ENCODE peak calls at places on chromosomes 12 and 14, in eight cellular contexts. Q is stimulated activated CD8-positive, alpha-beta memory T cell treated with anti-CD3 and anti-CD28 coated beads, Interleukin-15, amount 100 ng/mL, for 24 hours; C is ELR; L is myocyte; A is naive thymus-derived CD8-positive, alpha-beta T cell; F is neural crest cell; V is ACHN; W is NCI-H2081 treated with DMSO at 0.1 percent for 48 hours. T is an unnamed sample.

GRCh38 chr14:74697543-74697942 is 15.3 kb downstream of the AREL1 start:
- DNase-seq in V (no peak), Q (no peak), A (no peak), L (peak; percentile 76), C (peak; percentile 86), W (no peak), F (no peak), T (no peak)

GRCh38 chr12:15979096-15980091 is 68.3 kb downstream of the DERA start:
- DNase-seq in A (no peak), Q (no peak), L (peak; percentile 75), V (peak; percentile 96), C (peak; percentile 77), W (no peak), F (no peak), T (peak; percentile 47)

GRCh38 chr12:94545937-94546771 is 86.5 kb upstream of the CEP83 start:
- DNase-seq in W (no peak), Q (no peak), L (peak; percentile 68), A (no peak), V (peak; percentile 87), C (peak; percentile 84), F (peak; percentile 39), T (no peak)

GRCh38 chr14:34912966-34913365 is 37.8 kb upstream of the BAZ1A start:
- DNase-seq in V (no peak), L (no peak), A (no peak), W (no peak), C (no peak), F (no peak), Q (no peak), T (no peak)

GRCh38 chr12:82931349-82932116 is 244.8 kb downstream of the TMTC2 start:
- DNase-seq in A (no peak), L (no peak), C (no peak), V (no peak), F (no peak), W (no peak), Q (no peak), T (no peak)

GRCh38 chr12:105291531-105291930 is 39.0 kb upstream of the C12orf75 start:
- DNase-seq in A (no peak), Q (no peak), W (no peak), C (no peak), L (peak; percentile 73), F (no peak), V (no peak), T (no peak)

GRCh38 chr12:54018608-54018984 is 9.6 kb upstream of the HOXC6 start:
- DNase-seq in C (no peak), L (peak; percentile 75), Q (no peak), W (no peak), V (peak; percentile 60), A (no peak), F (no peak), T (peak; percentile 53)

GRCh38 chr14:103563089-103563620 is 395 bp downstream of the COA8 start:
- DNase-seq in W (no peak), Q (no peak), F (no peak), A (no peak), C (peak; percentile 71), V (peak; percentile 43), L (no peak), T (peak; percentile 64)

GRCh38 chr14:49893309-49894213 is 679 bp downstream of the ARF6 start:
- DNase-seq in Q (peak; percentile 76), V (peak; percentile 35), F (no peak), A (peak; percentile 81), W (no peak), C (peak; percentile 53), L (peak; percentile 64), T (no peak)

GRCh38 chr12:129776977-129777667 is 126.7 kb downstream of the TMEM132D start:
- DNase-seq in W (no peak), F (no peak), Q (no peak), V (no peak), C (no peak), L (no peak), A (no peak), T (no peak)

GRCh38 chr14:97120204-97121120 is 323.3 kb downstream of the VRK1 start:
- DNase-seq in W (no peak), Q (peak; percentile 8), A (peak; percentile 75), V (peak; percentile 49), F (no peak), L (no peak), C (no peak), T (no peak)

GRCh38 chr14:86911506-86911905 is 1081.5 kb downstream of the GALC start:
- DNase-seq in C (no peak), A (no peak), L (peak; percentile 1), Q (no peak), V (no peak), F (no peak), W (no peak), T (no peak)

GRCh38 chr12:6925239-6925542 is 2.6 kb upstream of the ATN1 start:
- DNase-seq in F (no peak), L (no peak), A (no peak), W (no peak), Q (no peak), C (no peak), V (no peak), T (no peak)

GRCh38 chr12:105922670-105923102 is 216.1 kb downstream of the NUAK1 start:
- DNase-seq in V (peak; percentile 45), Q (no peak), W (no peak), C (peak; percentile 68), L (peak; percentile 94), F (no peak), A (no peak), T (peak; percentile 83)

GRCh38 chr12:53120685-53121525 is 17.6 kb downstream of the SOAT2 start:
- DNase-seq in Q (no peak), V (no peak), L (no peak), W (no peak), C (no peak), F (no peak), A (no peak), T (no peak)

GRCh38 chr12:67630373-67631088 is 18.0 kb upstream of the DYRK2 start:
- DNase-seq in A (peak; percentile 97), L (no peak), V (peak; percentile 22), C (peak; percentile 23), F (no peak), W (no peak), Q (peak; percentile 39), T (no peak)

GRCh38 chr12:39383064-39383552 is 59.8 kb downstream of the KIF21A start:
- DNase-seq in C (no peak), A (no peak), V (no peak), Q (no peak), W (no peak), L (no peak), F (no peak), T (no peak)

GRCh38 chr12:65125975-65126374 is 4.9 kb upstream of the WIF1 start:
- DNase-seq in V (no peak), Q (no peak), L (no peak), F (no peak), C (no peak), A (no peak), W (no peak), T (no peak)

GRCh38 chr12:11513288-11513687 is 117.9 kb upstream of the PRB2 start:
- DNase-seq in V (no peak), A (no peak), F (no peak), W (no peak), C (peak; percentile 37), L (peak; percentile 2), Q (no peak), T (no peak)

GRCh38 chr14:76755610-76756390 is 5.5 kb upstream of the VASH1 start:
- DNase-seq in F (no peak), Q (no peak), L (peak; percentile 77), V (no peak), C (no peak), A (no peak), W (no peak), T (no peak)

GRCh38 chr14:33986804-33987203 is 35.9 kb upstream of the EGLN3 start:
- DNase-seq in F (no peak), L (peak; percentile 83), V (peak; percentile 71), Q (no peak), A (no peak), W (no peak), C (peak; percentile 59), T (peak; percentile 84)

GRCh38 chr14:68688872-68689371 is 103.9 kb downstream of the ZFP36L1 start:
- DNase-seq in V (no peak), W (no peak), A (no peak), C (peak; percentile 29), Q (no peak), L (peak; percentile 45), F (peak; percentile 49), T (peak; percentile 48)

GRCh38 chr12:98574110-98574509 is 19.4 kb upstream of the SLC25A3 start:
- DNase-seq in A (no peak), Q (no peak), V (peak; percentile 65), C (peak; percentile 21), W (no peak), F (no peak), L (no peak), T (peak; percentile 68)

GRCh38 chr12:102917026-102917787 is at the start of gene PAH:
- DNase-seq in Q (no peak), F (no peak), L (no peak), W (no peak), C (no peak), A (peak; percentile 18), V (peak; percentile 24), T (peak; percentile 4)

GRCh38 chr14:65302571-65303184 is 109.9 kb upstream of the FUT8 start:
- DNase-seq in C (no peak), V (no peak), L (peak; percentile 46), Q (no peak), F (no peak), A (peak; percentile 23), W (peak; percentile 38), T (no peak)

GRCh38 chr12:108950991-108951739 is 69.7 kb downstream of the SVOP start:
- DNase-seq in L (peak; percentile 67), F (peak; percentile 50), C (peak; percentile 71), Q (peak; percentile 26), V (peak; percentile 78), W (no peak), A (peak; percentile 73), T (peak; percentile 71)

GRCh38 chr14:89444044-89444443 is 27.0 kb upstream of the FOXN3 start:
- DNase-seq in L (no peak), A (no peak), Q (no peak), F (no peak), V (no peak), C (no peak), W (no peak), T (peak; percentile 29)

GRCh38 chr14:96103560-96104460 is 64.6 kb downstream of the C14orf132 start:
- DNase-seq in L (no peak), C (no peak), A (no peak), V (no peak), W (no peak), F (no peak), Q (no peak), T (no peak)

GRCh38 chr12:100576311-100577036 is 3.0 kb downstream of the GAS2L3 start:
- DNase-seq in Q (no peak), A (no peak), L (peak; percentile 34), C (peak; percentile 96), F (no peak), V (peak; percentile 94), W (no peak), T (peak; percentile 57)

GRCh38 chr12:94100254-94100653 is 48.1 kb upstream of the PLXNC1 start:
- DNase-seq in V (no peak), A (no peak), F (no peak), Q (no peak), C (peak; percentile 84), L (peak; percentile 26), W (no peak), T (peak; percentile 98)

GRCh38 chr12:25459541-25459951 is 93.5 kb downstream of the LMNTD1 start:
- DNase-seq in F (no peak), A (no peak), C (no peak), V (no peak), Q (no peak), L (no peak), W (no peak), T (no peak)

T was measured in foreskin keratinocyte.